ENCODE peak calls at places on chromosomes 16 and 17, in eight cellular contexts. N, Y, A, L, W, B, Q and I are unnamed samples.

GRCh38 chr17:28055546-28056275 is 13.2 kb downstream of the NLK start:
- DNase-seq in N (no peak), Y (no peak), A (no peak), L (no peak), W (no peak), B (no peak), Q (no peak), I (no peak)

GRCh38 chr16:53209489-53209888 is 154.7 kb downstream of the CHD9 start:
- DNase-seq in N (no peak), Y (no peak), A (peak; percentile 12), L (no peak), W (no peak), B (no peak), Q (no peak), I (no peak)

GRCh38 chr16:1708768-1709180 is 2.8 kb downstream of the MAPK8IP3 start:
- DNase-seq in N (no peak), Y (no peak), A (no peak), L (no peak), W (no peak), B (no peak), Q (no peak), I (no peak)

GRCh38 chr17:79664925-79665738 is 54.3 kb upstream of the RBFOX3 start:
- DNase-seq in N (no peak), Y (no peak), A (no peak), L (no peak), W (peak; percentile 81), B (no peak), Q (no peak), I (peak; percentile 29)

GRCh38 chr16:74726736-74727135 is 26.1 kb upstream of the MLKL start:
- DNase-seq in N (no peak), Y (no peak), A (peak; percentile 37), L (no peak), W (no peak), B (no peak), Q (no peak), I (peak; percentile 70)

GRCh38 chr17:8376302-8377067 is at the start of gene KRABD2:
- DNase-seq in N (peak; percentile 82), Y (peak; percentile 96), A (peak; percentile 98), L (peak; percentile 87), W (peak; percentile 75), B (peak; percentile 60), Q (peak; percentile 79), I (peak; percentile 77)

GRCh38 chr16:79154081-79154480 is 446.5 kb downstream of the MAF start:
- DNase-seq in N (no peak), Y (no peak), A (no peak), L (no peak), W (no peak), B (no peak), Q (no peak), I (no peak)

GRCh38 chr16:84068783-84069464 is 26.3 kb upstream of the SLC38A8 start:
- DNase-seq in N (no peak), Y (no peak), A (no peak), L (no peak), W (no peak), B (no peak), Q (no peak), I (no peak)

GRCh38 chr17:76528528-76529223 is 8.8 kb downstream of the CYGB start:
- DNase-seq in N (no peak), Y (no peak), A (no peak), L (no peak), W (no peak), B (no peak), Q (no peak), I (no peak)

GRCh38 chr16:769934-770333 is 9.4 kb downstream of the MSLN start:
- DNase-seq in N (no peak), Y (no peak), A (no peak), L (no peak), W (no peak), B (no peak), Q (no peak), I (no peak)

GRCh38 chr17:22507823-22508222 is 815.5 kb downstream of the KCNJ18 start:
- DNase-seq in N (no peak), Y (no peak), A (peak; percentile 46), L (no peak), W (no peak), B (no peak), Q (no peak), I (no peak)

GRCh38 chr17:48541036-48541573 is 3.8 kb downstream of the HOXB2 start:
- DNase-seq in N (no peak), Y (no peak), A (no peak), L (no peak), W (no peak), B (no peak), Q (no peak), I (no peak)

GRCh38 chr17:59332890-59333377 is 1.5 kb downstream of the YPEL2 start:
- DNase-seq in N (no peak), Y (no peak), A (no peak), L (no peak), W (no peak), B (no peak), Q (no peak), I (no peak)

GRCh38 chr17:846901-847777 is 65.0 kb downstream of the MRM3 start:
- DNase-seq in N (no peak), Y (no peak), A (no peak), L (no peak), W (no peak), B (no peak), Q (no peak), I (no peak)

GRCh38 chr16:72846594-72846993 is 201.3 kb downstream of the ZFHX3 start:
- DNase-seq in N (no peak), Y (no peak), A (no peak), L (no peak), W (no peak), B (no peak), Q (no peak), I (no peak)

GRCh38 chr17:82497483-82498405 is 21.8 kb upstream of the FOXK2 start:
- DNase-seq in N (no peak), Y (no peak), A (peak; percentile 86), L (peak; percentile 35), W (no peak), B (no peak), Q (peak; percentile 19), I (no peak)

GRCh38 chr17:80441133-80441578 is 26.2 kb downstream of the ENDOV start:
- DNase-seq in N (peak; percentile 83), Y (peak; percentile 57), A (no peak), L (peak; percentile 40), W (no peak), B (no peak), Q (peak; percentile 32), I (peak; percentile 50)

GRCh38 chr16:85557083-85557975 is 55.8 kb upstream of the GSE1 start:
- DNase-seq in N (no peak), Y (no peak), A (peak; percentile 63), L (peak; percentile 39), W (no peak), B (no peak), Q (no peak), I (no peak)

GRCh38 chr17:68612923-68613292 is 11.7 kb upstream of the FAM20A start:
- DNase-seq in N (no peak), Y (no peak), A (peak; percentile 25), L (no peak), W (no peak), B (no peak), Q (no peak), I (no peak)

GRCh38 chr17:57215317-57215716 is 41.0 kb upstream of the MSI2 start:
- DNase-seq in N (no peak), Y (no peak), A (no peak), L (no peak), W (no peak), B (no peak), Q (no peak), I (no peak)

GRCh38 chr17:15922586-15922985 is 22.3 kb upstream of the ADORA2B start:
- DNase-seq in N (no peak), Y (no peak), A (no peak), L (no peak), W (no peak), B (no peak), Q (no peak), I (no peak)

GRCh38 chr17:76697702-76698465 is 12.9 kb downstream of the MXRA7 start:
- DNase-seq in N (no peak), Y (no peak), A (peak; percentile 59), L (no peak), W (no peak), B (no peak), Q (no peak), I (no peak)

GRCh38 chr17:63843387-63844292 is 1.2 kb upstream of the SMARCD2 start:
- DNase-seq in N (no peak), Y (no peak), A (peak; percentile 69), L (no peak), W (no peak), B (no peak), Q (no peak), I (no peak)

GRCh38 chr16:3612510-3613466 is 1.4 kb upstream of the SLX4 start:
- DNase-seq in N (no peak), Y (no peak), A (no peak), L (no peak), W (no peak), B (no peak), Q (no peak), I (no peak)

GRCh38 chr16:67158637-67159600 is 790 bp downstream of the TRADD start:
- DNase-seq in N (no peak), Y (no peak), A (peak; percentile 45), L (peak; percentile 76), W (no peak), B (no peak), Q (peak; percentile 64), I (no peak)

GRCh38 chr17:78839762-78840529 is 668 bp downstream of the USP36 start:
- DNase-seq in N (no peak), Y (peak; percentile 28), A (peak; percentile 80), L (peak; percentile 45), W (no peak), B (no peak), Q (peak; percentile 22), I (no peak)

GRCh38 chr17:80833952-80834895 is 157.4 kb upstream of the CHMP6 start:
- DNase-seq in N (no peak), Y (no peak), A (no peak), L (no peak), W (no peak), B (peak; percentile 72), Q (no peak), I (no peak)

GRCh38 chr17:68431661-68432071 is 25.6 kb downstream of the WIPI1 start:
- DNase-seq in N (no peak), Y (peak; percentile 36), A (peak; percentile 43), L (peak; percentile 44), W (no peak), B (no peak), Q (peak; percentile 22), I (no peak)

GRCh38 chr16:25256821-25257503 is 683 bp downstream of the ZKSCAN2 start:
- DNase-seq in N (no peak), Y (peak; percentile 17), A (peak; percentile 57), L (no peak), W (no peak), B (no peak), Q (no peak), I (no peak)

GRCh38 chr16:84239186-84239790 is 524 bp downstream of the KCNG4 start:
- DNase-seq in N (no peak), Y (no peak), A (no peak), L (no peak), W (no peak), B (no peak), Q (no peak), I (no peak)